ENCODE peak calls at places on chromosomes 4 and X, in six cellular contexts. J is HepG2, U is K562, S is GM12878, H is GM12891, R is H1. B is an unnamed sample.

GRCh38 chrX:136589966-136590365 is 58.0 kb downstream of the VGLL1 start:
- DNase-seq in J (no peak), H (no peak), U (no peak), R (no peak), S (no peak), B (no peak)

GRCh38 chr4:38082424-38083374 is 122.5 kb downstream of the PTTG2 start:
- DNase-seq in J (no peak), U (no peak), S (no peak), R (no peak), H (no peak), B (no peak)

GRCh38 chr4:134544303-134544761 is 342.7 kb upstream of the PABPC4L start:
- DNase-seq in U (no peak), H (no peak), R (no peak), S (no peak), J (no peak), B (no peak)

GRCh38 chr4:163651761-163652160 is 157.3 kb downstream of the TMA16 start:
- DNase-seq in R (no peak), U (no peak), J (no peak), S (no peak), H (no peak), B (no peak)

GRCh38 chr4:152539556-152540292 is 3.8 kb upstream of the FBXW7 start:
- DNase-seq in J (no peak), S (no peak), R (no peak), U (no peak), H (no peak), B (no peak)

GRCh38 chr4:176357359-176358082 is 37.8 kb downstream of the SPCS3 start:
- DNase-seq in H (peak), S (peak), R (no peak), U (no peak), J (no peak), B (peak)

GRCh38 chr4:168537556-168537955 is 40.7 kb downstream of the PALLD start:
- DNase-seq in H (no peak), U (no peak), J (no peak), R (no peak), S (no peak), B (no peak)

GRCh38 chrX:48648299-48648698 is 35.3 kb upstream of the WAS start:
- DNase-seq in R (peak), H (no peak), S (no peak), U (no peak), J (peak), B (no peak)

GRCh38 chrX:18098704-18099103 is 122.0 kb downstream of the BEND2 start:
- DNase-seq in H (no peak), S (no peak), J (no peak), R (no peak), U (no peak), B (no peak)

GRCh38 chr4:73867783-73868182 is 1.4 kb upstream of the CXCL1 start:
- DNase-seq in S (no peak), H (no peak), U (no peak), J (no peak), R (no peak), B (no peak)

GRCh38 chr4:107825072-107825789 is 499 bp downstream of the SGMS2 start:
- DNase-seq in H (no peak), J (no peak), R (peak), U (no peak), S (no peak), B (peak)

GRCh38 chrX:3221643-3222042 is 124.8 kb downstream of the MXRA5 start:
- DNase-seq in U (no peak), J (no peak), H (no peak), R (no peak), S (no peak), B (no peak)

GRCh38 chr4:105113800-105114199 is 32.9 kb upstream of the TET2 start:
- DNase-seq in R (no peak), J (no peak), S (no peak), U (no peak), H (no peak), B (no peak)

GRCh38 chrX:78329486-78329885 is 2.1 kb upstream of the CYSLTR1 start:
- DNase-seq in U (no peak), S (no peak), H (no peak), R (no peak), J (no peak), B (no peak)

GRCh38 chrX:69060631-69061408 is 104.4 kb downstream of the PJA1 start:
- DNase-seq in R (peak), J (peak), U (no peak), S (no peak), H (no peak), B (no peak)

GRCh38 chr4:137755033-137755471 is 222.8 kb upstream of the PCDH18 start:
- DNase-seq in H (no peak), J (no peak), S (no peak), R (no peak), U (no peak), B (no peak)

GRCh38 chr4:125368684-125369083 is 53.9 kb downstream of the FAT4 start:
- DNase-seq in S (no peak), R (no peak), J (no peak), H (no peak), U (no peak), B (no peak)

DNA sequence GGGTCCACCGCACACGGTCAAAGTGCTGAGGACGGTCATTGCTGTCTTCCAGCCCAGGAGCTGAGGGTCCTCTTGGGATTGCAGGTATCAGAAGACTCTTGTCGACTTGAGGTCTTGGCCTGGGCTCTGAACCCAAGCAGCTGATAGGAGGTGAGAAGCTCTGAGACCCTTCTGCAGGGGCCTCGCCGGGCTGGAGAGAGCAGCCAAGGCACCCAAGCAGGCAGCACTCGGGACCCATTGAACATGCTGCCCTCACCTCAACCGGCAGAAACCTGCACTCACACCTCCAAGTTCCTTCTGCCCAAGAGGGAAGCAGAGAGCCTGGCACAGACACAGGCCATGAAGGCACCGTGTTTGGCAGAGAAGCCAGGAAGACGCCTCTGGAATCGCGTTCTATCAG is 34.1 kb downstream of the PDHA1 start:
- DNase-seq in U (no peak), R (no peak), J (no peak), S (no peak), H (no peak), B (no peak)
- TF ChIP-seq POLR2A in U (no peak), R (no peak), J (no peak), S (no peak), H (no peak), B (no peak)

GRCh38 chr4:5212255-5213032 is 161.2 kb downstream of the STK32B start:
- DNase-seq in U (no peak), R (no peak), H (no peak), S (no peak), J (no peak), B (no peak)
- TF ChIP-seq TAF1 in U (no peak), R (no peak), H (no peak), S (no peak), J (no peak), B (no peak)

GRCh38 chr4:101790521-101791188 is at the start of gene BANK1:
- DNase-seq in R (peak), J (peak), S (peak), U (no peak), H (peak), B (peak)
- TF ChIP-seq POLR2A in R (peak), J (no peak), S (no peak), U (no peak), H (peak), B (no peak)

GRCh38 chr4:80172203-80172602 is 25.1 kb upstream of the PRDM8 start:
- DNase-seq in H (no peak), J (no peak), U (no peak), R (no peak), S (no peak), B (no peak)
- TF ChIP-seq TAF1 in H (no peak), J (no peak), U (no peak), R (no peak), S (no peak), B (no peak)

DNA sequence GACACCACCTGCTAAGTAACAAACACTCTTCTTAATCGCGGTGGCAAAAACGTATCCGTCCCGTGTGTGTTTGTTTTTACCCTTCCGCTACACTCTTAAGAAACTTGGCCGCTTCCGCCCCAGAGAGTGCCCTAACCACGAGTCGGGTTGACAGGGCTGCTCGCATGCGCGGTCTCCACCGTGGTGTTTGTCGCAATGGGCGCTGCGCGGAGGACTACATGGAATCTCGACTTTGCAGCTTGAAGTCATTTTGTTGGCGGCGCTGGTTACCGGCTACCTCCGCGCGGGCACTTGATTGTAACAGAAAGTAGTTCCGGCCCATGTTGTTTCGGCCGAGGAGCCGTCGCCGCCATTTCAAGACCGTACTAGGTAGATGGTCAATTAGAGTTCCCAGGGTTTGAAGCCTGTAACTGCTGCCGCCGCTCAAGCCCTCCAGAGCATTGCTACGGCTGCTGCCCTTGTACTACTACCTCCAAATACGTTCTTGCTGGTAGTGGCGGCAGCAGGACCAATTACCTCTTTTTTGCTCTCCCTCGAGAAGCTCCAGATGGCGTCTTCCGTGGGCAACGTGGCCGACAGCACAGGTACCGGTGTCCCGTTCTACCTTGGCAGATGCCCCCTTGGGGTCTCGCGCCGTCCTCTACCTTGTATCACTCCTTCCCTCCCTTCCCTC is at the start of gene OGT:
- DNase-seq in S (peak), U (peak), J (peak), H (peak), R (peak), B (peak)
- TF ChIP-seq POLR2A in S (peak), U (peak), J (peak), H (peak), R (peak), B (peak)

GRCh38 chr4:93444860-93445259 is 383.7 kb upstream of the ATOH1 start:
- DNase-seq in H (no peak), S (no peak), U (no peak), R (no peak), J (no peak), B (no peak)
- TF ChIP-seq TAF1 in H (no peak), S (no peak), U (no peak), R (no peak), J (no peak), B (no peak)

GRCh38 chrX:53283567-53283966 is 2.2 kb upstream of the IQSEC2 start:
- DNase-seq in H (no peak), R (no peak), U (no peak), S (no peak), J (no peak), B (no peak)
- TF ChIP-seq POLR2A in H (no peak), R (no peak), U (no peak), S (no peak), J (no peak), B (no peak)

GRCh38 chr4:14078311-14078710 is 450.8 kb upstream of the BOD1L1 start:
- DNase-seq in R (no peak), J (no peak), H (no peak), U (no peak), S (no peak), B (no peak)

GRCh38 chr4:14070289-14070880 is 442.9 kb upstream of the BOD1L1 start:
- DNase-seq in J (no peak), R (no peak), U (no peak), S (no peak), H (no peak), B (no peak)

GRCh38 chr4:14069871-14070270 is 442.3 kb upstream of the BOD1L1 start:
- DNase-seq in J (no peak), U (no peak), S (no peak), R (no peak), H (no peak), B (no peak)

DNA sequence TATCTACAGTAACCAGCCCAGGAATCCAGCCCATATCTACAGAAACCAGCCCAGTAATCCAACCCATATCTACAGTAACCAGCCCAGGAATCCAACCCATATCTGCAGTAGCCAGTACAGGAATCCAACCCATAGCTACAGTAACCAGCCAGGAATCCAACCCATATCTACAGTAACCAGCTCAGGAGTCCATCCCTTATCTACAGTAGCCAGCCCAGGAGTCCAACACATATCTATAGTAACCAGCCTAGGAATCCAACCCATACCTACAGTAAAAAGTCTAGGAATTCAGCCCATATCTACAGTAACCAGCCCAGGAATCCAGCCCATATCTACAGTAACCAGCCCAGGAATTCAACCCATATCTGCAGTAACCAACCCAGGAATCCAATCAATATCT is 445.0 kb upstream of the BOD1L1 start:
- DNase-seq in U (no peak), R (no peak), S (no peak), H (no peak), J (no peak), B (no peak)
- TF ChIP-seq TAF1 in U (no peak), R (no peak), S (no peak), H (no peak), J (no peak), B (no peak)

GRCh38 chr4:2468464-2469191 is at the start of gene RNF4:
- DNase-seq in H (peak), U (peak), J (peak), R (peak), S (peak), B (peak)
- TF ChIP-seq POLR2A in H (peak), U (peak), J (peak), R (peak), S (peak), B (no peak)

GRCh38 chr4:159308571-159309340 is 205.9 kb downstream of the RAPGEF2 start:
- DNase-seq in J (no peak), S (no peak), H (no peak), U (no peak), R (no peak), B (no peak)
- TF ChIP-seq TAF1 in J (no peak), S (no peak), H (no peak), U (no peak), R (no peak), B (no peak)